ENCODE peak calls at places on chromosomes 4 and X, in seven cellular contexts. One of them, this sample, is unnamed.

GRCh38 chr4:80265571-80266266 is 745 bp upstream of the FGF5 start:
- DNase-seq in GM23338: peak
- DNase-seq in fibroblast of the aortic adventitia: peak
- DNase-seq in PC-3: peak
- DNase-seq in neural progenitor cell: peak
- DNase-seq in fibroblast of lung: peak
- DNase-seq in gastrocnemius medialis: no peak
- DNase-seq in this sample: peak

GRCh38 chr4:31204895-31205294 is 484.7 kb downstream of the PCDH7 start:
- DNase-seq in GM23338: no peak
- DNase-seq in gastrocnemius medialis: no peak
- DNase-seq in PC-3: no peak
- DNase-seq in fibroblast of lung: no peak
- DNase-seq in neural progenitor cell: no peak
- DNase-seq in fibroblast of the aortic adventitia: peak
- DNase-seq in this sample: no peak

GRCh38 chr4:101885574-101885973 is 95.0 kb downstream of the BANK1 start:
- DNase-seq in GM23338: no peak
- DNase-seq in fibroblast of the aortic adventitia: no peak
- DNase-seq in gastrocnemius medialis: no peak
- DNase-seq in neural progenitor cell: no peak
- DNase-seq in fibroblast of lung: no peak
- DNase-seq in PC-3: peak
- DNase-seq in this sample: peak

GRCh38 chrX:2692221-2693122 is 1.4 kb downstream of the CD99 start:
- DNase-seq in neural progenitor cell: peak
- DNase-seq in fibroblast of lung: peak
- DNase-seq in gastrocnemius medialis: no peak
- DNase-seq in fibroblast of the aortic adventitia: peak
- DNase-seq in PC-3: peak
- DNase-seq in GM23338: peak
- DNase-seq in this sample: peak

GRCh38 chr4:176792348-176793059 is at the start of gene VEGFC:
- DNase-seq in GM23338: peak
- DNase-seq in gastrocnemius medialis: peak
- DNase-seq in neural progenitor cell: peak
- DNase-seq in fibroblast of lung: peak
- DNase-seq in fibroblast of the aortic adventitia: peak
- DNase-seq in PC-3: peak
- DNase-seq in this sample: peak

GRCh38 chr4:180615746-180616145 is 1627.5 kb upstream of the TENM3 start:
- DNase-seq in neural progenitor cell: peak
- DNase-seq in fibroblast of the aortic adventitia: no peak
- DNase-seq in gastrocnemius medialis: no peak
- DNase-seq in PC-3: no peak
- DNase-seq in GM23338: peak
- DNase-seq in fibroblast of lung: no peak
- DNase-seq in this sample: no peak

GRCh38 chrX:45479835-45480422 is 279.3 kb upstream of the DIPK2B start:
- DNase-seq in PC-3: peak
- DNase-seq in neural progenitor cell: no peak
- DNase-seq in fibroblast of the aortic adventitia: peak
- DNase-seq in GM23338: no peak
- DNase-seq in fibroblast of lung: peak
- DNase-seq in gastrocnemius medialis: no peak
- DNase-seq in this sample: peak

GRCh38 chr4:165879581-165879980 is 6.5 kb downstream of the TLL1 start:
- DNase-seq in GM23338: no peak
- DNase-seq in gastrocnemius medialis: no peak
- DNase-seq in PC-3: no peak
- DNase-seq in fibroblast of the aortic adventitia: no peak
- DNase-seq in fibroblast of lung: no peak
- DNase-seq in neural progenitor cell: peak
- DNase-seq in this sample: no peak

GRCh38 chrX:18833071-18833731 is 125.8 kb downstream of the PPEF1 start:
- DNase-seq in gastrocnemius medialis: peak
- DNase-seq in GM23338: peak
- DNase-seq in neural progenitor cell: no peak
- DNase-seq in fibroblast of lung: peak
- DNase-seq in fibroblast of the aortic adventitia: peak
- DNase-seq in PC-3: no peak
- DNase-seq in this sample: no peak

GRCh38 chrX:18994713-18995112 is 10.8 kb upstream of the PHKA2 start:
- DNase-seq in gastrocnemius medialis: no peak
- DNase-seq in neural progenitor cell: no peak
- DNase-seq in GM23338: no peak
- DNase-seq in fibroblast of lung: peak
- DNase-seq in PC-3: peak
- DNase-seq in fibroblast of the aortic adventitia: peak
- DNase-seq in this sample: peak

GRCh38 chrX:118475903-118476302 is 19.7 kb upstream of the DOCK11 start:
- DNase-seq in GM23338: no peak
- DNase-seq in PC-3: no peak
- DNase-seq in fibroblast of the aortic adventitia: no peak
- DNase-seq in gastrocnemius medialis: no peak
- DNase-seq in fibroblast of lung: no peak
- DNase-seq in neural progenitor cell: no peak
- DNase-seq in this sample: no peak

GRCh38 chr4:48269861-48270515 is 350 bp upstream of the TEC start:
- DNase-seq in GM23338: peak
- DNase-seq in fibroblast of lung: peak
- DNase-seq in fibroblast of the aortic adventitia: peak
- DNase-seq in gastrocnemius medialis: peak
- DNase-seq in neural progenitor cell: peak
- DNase-seq in PC-3: peak
- DNase-seq in this sample: peak

GRCh38 chr4:48271626-48272025 is 2.0 kb upstream of the TEC start:
- DNase-seq in GM23338: no peak
- DNase-seq in neural progenitor cell: no peak
- DNase-seq in gastrocnemius medialis: no peak
- DNase-seq in fibroblast of lung: no peak
- DNase-seq in PC-3: no peak
- DNase-seq in fibroblast of the aortic adventitia: no peak
- DNase-seq in this sample: no peak

GRCh38 chr4:48268956-48269860 is at the start of gene TEC:
- DNase-seq in gastrocnemius medialis: peak
- DNase-seq in PC-3: peak
- DNase-seq in fibroblast of the aortic adventitia: no peak
- DNase-seq in neural progenitor cell: peak
- DNase-seq in GM23338: peak
- DNase-seq in fibroblast of lung: peak
- DNase-seq in this sample: no peak

GRCh38 chr4:48271048-48271452 is 1.4 kb upstream of the TEC start:
- DNase-seq in neural progenitor cell: no peak
- DNase-seq in PC-3: no peak
- DNase-seq in gastrocnemius medialis: no peak
- DNase-seq in fibroblast of the aortic adventitia: no peak
- DNase-seq in GM23338: no peak
- DNase-seq in fibroblast of lung: no peak
- DNase-seq in this sample: no peak

GRCh38 chr4:48270516-48270897 is 869 bp upstream of the TEC start:
- DNase-seq in fibroblast of lung: no peak
- DNase-seq in gastrocnemius medialis: no peak
- DNase-seq in fibroblast of the aortic adventitia: no peak
- DNase-seq in neural progenitor cell: no peak
- DNase-seq in GM23338: peak
- DNase-seq in PC-3: no peak
- DNase-seq in this sample: no peak
- H3K4me3 ChIP-seq in fibroblast of lung: no peak
- H3K4me3 ChIP-seq in gastrocnemius medialis: peak
- H3K4me3 ChIP-seq in fibroblast of the aortic adventitia: no peak
- H3K4me3 ChIP-seq in neural progenitor cell: peak
- H3K4me3 ChIP-seq in GM23338: peak
- H3K4me3 ChIP-seq in PC-3: peak
- H3K4me3 ChIP-seq in this sample: no peak

GRCh38 chr4:124713213-124713592 is 671 bp upstream of the ANKRD50 start:
- DNase-seq in fibroblast of lung: peak
- DNase-seq in fibroblast of the aortic adventitia: peak
- DNase-seq in neural progenitor cell: no peak
- DNase-seq in gastrocnemius medialis: peak
- DNase-seq in PC-3: peak
- DNase-seq in GM23338: no peak
- DNase-seq in this sample: peak
- TF ChIP-seq CTCF in fibroblast of lung: peak
- TF ChIP-seq CTCF in fibroblast of the aortic adventitia: peak
- TF ChIP-seq CTCF in neural progenitor cell: peak
- TF ChIP-seq CTCF in gastrocnemius medialis: peak
- TF ChIP-seq CTCF in PC-3: peak
- TF ChIP-seq CTCF in GM23338: peak
- TF ChIP-seq CTCF in this sample: peak

DNA sequence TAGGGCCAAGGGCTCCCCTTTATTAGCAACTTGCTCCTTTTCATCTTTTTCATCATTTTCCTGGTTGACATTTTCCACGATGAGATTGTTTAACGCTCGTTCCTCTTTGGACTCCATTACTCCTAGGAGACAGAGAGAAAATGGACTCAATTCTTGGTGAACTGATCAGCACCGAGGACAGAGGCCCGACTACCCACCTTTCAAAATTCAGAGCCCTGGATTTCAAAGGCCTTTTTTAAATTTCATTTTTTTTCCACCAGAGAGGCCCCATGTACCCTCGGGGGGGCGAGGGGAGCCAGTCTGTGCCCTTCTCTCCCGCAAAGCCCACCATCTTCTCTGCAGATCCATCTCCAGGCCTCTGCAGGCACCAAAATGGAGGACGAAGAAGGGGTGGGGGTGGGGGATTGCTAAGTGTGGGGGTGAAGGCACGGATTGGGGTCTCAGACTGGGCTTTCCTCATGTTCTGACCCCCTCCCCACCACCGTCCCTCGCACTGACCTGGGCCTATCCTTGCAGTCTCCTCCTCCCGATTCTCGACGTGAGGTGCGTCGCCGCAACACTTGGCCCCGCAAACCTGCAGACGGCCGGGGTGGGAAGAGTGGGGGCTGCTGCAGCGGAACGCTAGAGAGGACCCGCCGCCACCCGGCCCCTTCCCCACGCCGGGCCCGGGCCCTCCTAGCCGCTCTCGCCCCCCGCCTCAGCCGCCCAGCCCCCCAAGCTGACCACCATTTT is 764 bp downstream of the BEX2 start:
- DNase-seq in neural progenitor cell: peak
- DNase-seq in fibroblast of the aortic adventitia: no peak
- DNase-seq in GM23338: peak
- DNase-seq in gastrocnemius medialis: no peak
- DNase-seq in PC-3: no peak
- DNase-seq in fibroblast of lung: no peak
- DNase-seq in this sample: no peak
- H3K4me3 ChIP-seq in neural progenitor cell: peak
- H3K4me3 ChIP-seq in fibroblast of the aortic adventitia: peak
- H3K4me3 ChIP-seq in GM23338: peak
- H3K4me3 ChIP-seq in gastrocnemius medialis: peak
- H3K4me3 ChIP-seq in PC-3: peak
- H3K4me3 ChIP-seq in fibroblast of lung: no peak
- H3K4me3 ChIP-seq in this sample: peak

GRCh38 chr4:10108818-10109783 is 7.5 kb downstream of the WDR1 start:
- DNase-seq in neural progenitor cell: no peak
- DNase-seq in PC-3: peak
- DNase-seq in fibroblast of the aortic adventitia: peak
- DNase-seq in gastrocnemius medialis: peak
- DNase-seq in fibroblast of lung: no peak
- DNase-seq in GM23338: no peak
- DNase-seq in this sample: peak
- TF ChIP-seq CTCF in neural progenitor cell: no peak
- TF ChIP-seq CTCF in PC-3: no peak
- TF ChIP-seq CTCF in fibroblast of the aortic adventitia: no peak
- TF ChIP-seq CTCF in gastrocnemius medialis: no peak
- TF ChIP-seq CTCF in fibroblast of lung: no peak
- TF ChIP-seq CTCF in GM23338: no peak
- TF ChIP-seq CTCF in this sample: no peak

GRCh38 chr4:89109841-89110540 is 1.3 kb upstream of the TIGD2 start:
- DNase-seq in gastrocnemius medialis: no peak
- DNase-seq in fibroblast of the aortic adventitia: peak
- DNase-seq in neural progenitor cell: peak
- DNase-seq in fibroblast of lung: peak
- DNase-seq in PC-3: no peak
- DNase-seq in GM23338: peak
- DNase-seq in this sample: no peak
- H3K4me3 ChIP-seq in gastrocnemius medialis: peak
- H3K4me3 ChIP-seq in fibroblast of the aortic adventitia: no peak
- H3K4me3 ChIP-seq in neural progenitor cell: peak
- H3K4me3 ChIP-seq in fibroblast of lung: no peak
- H3K4me3 ChIP-seq in PC-3: peak
- H3K4me3 ChIP-seq in GM23338: peak
- H3K4me3 ChIP-seq in this sample: peak

DNA sequence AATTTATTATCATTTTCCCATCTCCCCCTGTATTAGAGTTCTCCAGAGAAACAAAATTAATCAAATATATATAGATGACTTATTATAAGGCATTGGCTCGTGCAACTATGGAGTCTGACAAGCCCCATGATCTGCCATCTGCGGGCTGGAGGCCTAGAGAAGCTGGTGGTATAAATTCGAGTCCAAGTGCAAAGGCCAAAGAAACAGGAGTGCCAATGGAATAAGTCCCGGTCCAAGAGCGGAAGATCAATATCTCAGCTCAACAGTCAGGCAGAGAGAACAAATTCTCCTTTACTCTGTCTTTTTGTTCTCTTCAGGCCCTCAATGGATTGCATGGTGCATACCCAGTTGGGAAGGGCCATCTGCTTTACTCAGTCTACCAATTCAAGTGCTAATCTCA is 178.8 kb downstream of the NWD2 start:
- DNase-seq in neural progenitor cell: no peak
- DNase-seq in PC-3: no peak
- DNase-seq in fibroblast of the aortic adventitia: no peak
- DNase-seq in gastrocnemius medialis: no peak
- DNase-seq in fibroblast of lung: no peak
- DNase-seq in GM23338: no peak
- DNase-seq in this sample: no peak
- TF ChIP-seq CTCF in neural progenitor cell: no peak
- TF ChIP-seq CTCF in PC-3: no peak
- TF ChIP-seq CTCF in fibroblast of the aortic adventitia: no peak
- TF ChIP-seq CTCF in gastrocnemius medialis: no peak
- TF ChIP-seq CTCF in fibroblast of lung: no peak
- TF ChIP-seq CTCF in GM23338: no peak
- TF ChIP-seq CTCF in this sample: no peak

DNA sequence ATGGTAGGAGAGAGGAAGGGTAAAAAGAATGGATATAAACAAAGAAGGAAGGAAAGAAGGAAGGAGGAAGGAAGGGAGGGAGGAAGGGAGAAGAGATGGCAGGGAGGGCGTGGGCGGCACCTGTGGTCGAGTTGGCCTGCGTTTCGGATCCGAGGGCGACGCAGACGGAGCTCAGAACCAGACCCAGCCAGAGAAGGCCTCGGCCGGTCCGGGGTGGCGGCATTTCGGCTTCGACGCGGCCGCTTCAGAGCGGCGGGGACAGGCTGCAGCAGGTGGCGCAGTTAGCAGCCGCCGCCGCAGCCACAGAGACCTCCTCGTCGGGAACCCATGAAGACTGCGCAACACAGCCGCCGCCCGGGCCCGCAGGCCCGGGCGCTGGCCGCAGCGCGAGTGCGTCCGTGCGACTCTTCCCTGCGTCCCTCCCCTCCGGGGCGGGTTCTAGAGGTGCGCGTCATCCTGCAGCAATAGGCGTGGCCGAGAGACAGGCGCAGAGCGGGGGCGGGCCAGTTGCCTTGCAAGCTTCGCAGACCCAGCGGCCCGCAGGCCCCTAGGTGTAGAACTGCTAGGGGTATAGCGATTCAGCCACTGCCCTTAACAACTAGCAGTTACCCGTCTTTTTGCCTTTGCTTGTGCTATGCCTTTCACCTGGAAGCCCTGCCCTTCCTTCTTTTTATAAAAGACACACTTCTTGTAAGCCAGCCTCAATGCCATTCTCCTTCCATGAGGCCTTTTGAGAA is at the start of gene IDS:
- DNase-seq in GM23338: peak
- DNase-seq in fibroblast of lung: peak
- DNase-seq in gastrocnemius medialis: peak
- DNase-seq in neural progenitor cell: peak
- DNase-seq in PC-3: peak
- DNase-seq in fibroblast of the aortic adventitia: peak
- DNase-seq in this sample: peak
- H3K4me3 ChIP-seq in GM23338: peak
- H3K4me3 ChIP-seq in fibroblast of lung: peak
- H3K4me3 ChIP-seq in gastrocnemius medialis: peak
- H3K4me3 ChIP-seq in neural progenitor cell: peak
- H3K4me3 ChIP-seq in PC-3: peak
- H3K4me3 ChIP-seq in fibroblast of the aortic adventitia: peak
- H3K4me3 ChIP-seq in this sample: peak